ENCODE peak calls at places on chromosomes 12 and 14, in five cellular contexts. X is NCI-H1436; H is amniotic stem cell; K is stimulated activated CD4-positive, alpha-beta T cell treated with anti-CD3 and anti-CD28 coated beads, Interleukin-15, amount 100 ng/mL, for 24 hours; J is activated CD8-positive, alpha-beta memory T cell treated with anti-CD3 and anti-CD28 coated beads for 4 hours. P is an unnamed sample.

GRCh38 chr12:87112946-87113345 is 856.8 kb upstream of the MGAT4C start:
- DNase-seq in X (no peak), H (no peak), K (no peak), J (no peak), P (no peak)

GRCh38 chr14:104678346-104678745 is 11.1 kb upstream of the INF2 start:
- DNase-seq in X (peak), H (no peak), K (no peak), J (no peak), P (no peak)

GRCh38 chr12:132271755-132272092 is 57.7 kb downstream of the GALNT9 start:
- DNase-seq in X (no peak), H (no peak), K (no peak), J (no peak), P (no peak)

GRCh38 chr14:88063807-88064206 is 58.9 kb downstream of the GPR65 start:
- DNase-seq in X (no peak), H (no peak), K (no peak), J (no peak), P (peak)

GRCh38 chr14:100633406-100633805 is 46.2 kb upstream of the BEGAIN start:
- DNase-seq in X (no peak), H (no peak), K (no peak), J (no peak), P (no peak)

GRCh38 chr12:89856431-89856830 is 147.8 kb upstream of the ATP2B1 start:
- DNase-seq in X (no peak), H (no peak), K (no peak), J (no peak), P (no peak)

GRCh38 chr12:6766651-6767300 is 613 bp downstream of the PTMS start:
- DNase-seq in X (peak), H (peak), K (peak), J (no peak), P (peak)

GRCh38 chr12:2481951-2482350 is 312.8 kb upstream of the FKBP4 start:
- DNase-seq in X (no peak), H (no peak), K (no peak), J (no peak), P (peak)

GRCh38 chr12:42859612-42860011 is 270.1 kb upstream of the PRICKLE1 start:
- DNase-seq in X (no peak), H (no peak), K (no peak), J (no peak), P (no peak)

GRCh38 chr12:70733385-70733784 is 96.2 kb upstream of the PTPRB start:
- DNase-seq in X (peak), H (peak), K (no peak), J (no peak), P (peak)

GRCh38 chr12:98895086-98895651 is 250.1 kb downstream of the APAF1 start:
- DNase-seq in X (peak), H (no peak), K (peak), J (no peak), P (no peak)

GRCh38 chr14:92719421-92719820 is 29.0 kb downstream of the LGMN start:
- DNase-seq in X (no peak), H (no peak), K (no peak), J (no peak), P (no peak)

GRCh38 chr12:76003263-76003640 is 28.3 kb downstream of the PHLDA1 start:
- DNase-seq in X (no peak), H (no peak), K (no peak), J (no peak), P (no peak)

P was measured in NCI-H446 treated with DMSO at 0.1 percent for 48 hours.